ENCODE peak calls at places on chromosomes 5 and 9, in six cellular contexts. J, P, U, B, K and V are unnamed samples.

GRCh38 chr5:177982072-177982727 is 13.8 kb downstream of the PROP1 start:
- DNase-seq in U (peak), P (no peak), J (no peak), B (no peak), K (no peak), V (no peak)

GRCh38 chr5:58127132-58127485 is 332.8 kb downstream of the PLK2 start:
- DNase-seq in U (no peak), K (no peak), J (no peak), B (no peak), P (no peak), V (no peak)

GRCh38 chr5:142409253-142409594 is 84.4 kb upstream of the SPRY4 start:
- DNase-seq in P (no peak), J (no peak), B (no peak), U (no peak), K (no peak), V (no peak)

GRCh38 chr5:75281716-75282465 is 45.2 kb upstream of the ANKRD31 start:
- DNase-seq in K (no peak), U (no peak), J (peak), P (no peak), B (no peak), V (no peak)

GRCh38 chr9:128022886-128023285 is 42.1 kb upstream of the EEIG1 start:
- DNase-seq in J (no peak), P (no peak), U (no peak), K (no peak), B (no peak), V (no peak)

GRCh38 chr5:150214289-150214688 is 24.4 kb downstream of the SLC6A7 start:
- DNase-seq in B (no peak), J (no peak), U (no peak), P (no peak), K (no peak), V (no peak)

GRCh38 chr5:157857821-157858526 is 971 bp downstream of the CLINT1 start:
- DNase-seq in U (no peak), B (peak), K (peak), P (no peak), J (peak), V (peak)

GRCh38 chr5:1374680-1375055 is 29.8 kb upstream of the CLPTM1L start:
- DNase-seq in J (no peak), B (peak), U (no peak), P (no peak), K (peak), V (no peak)

GRCh38 chr9:109441296-109441695 is 56.8 kb downstream of the PTPN3 start:
- DNase-seq in K (no peak), J (no peak), U (peak), P (no peak), B (no peak), V (no peak)

GRCh38 chr9:89996106-89996505 is 391.3 kb downstream of the GADD45G start:
- DNase-seq in K (no peak), B (no peak), P (no peak), U (no peak), J (no peak), V (no peak)

GRCh38 chr9:127918201-127919107 is 1.6 kb upstream of the ST6GALNAC4 start:
- DNase-seq in J (no peak), U (peak), K (peak), B (peak), P (no peak), V (no peak)

GRCh38 chr5:139901971-139902370 is 106.4 kb downstream of the PSD2 start:
- DNase-seq in J (no peak), B (no peak), P (no peak), U (no peak), K (no peak), V (no peak)

GRCh38 chr5:142013734-142014495 is 1.1 kb upstream of the GNPDA1 start:
- DNase-seq in B (peak), K (peak), U (no peak), P (peak), J (no peak), V (no peak)

GRCh38 chr9:6566409-6567139 is 79.0 kb downstream of the GLDC start:
- DNase-seq in B (peak), K (peak), P (peak), J (peak), U (no peak), V (peak)

GRCh38 chr5:59275537-59276276 is 617.8 kb downstream of the PDE4D start:
- DNase-seq in K (peak), B (peak), U (peak), J (peak), P (no peak), V (no peak)

GRCh38 chr5:175847503-175847902 is 23.9 kb upstream of the CPLX2 start:
- DNase-seq in P (no peak), J (no peak), B (peak), K (peak), U (peak), V (no peak)

GRCh38 chr5:140162275-140162674 is 12.7 kb upstream of the CYSTM1 start:
- DNase-seq in P (no peak), J (no peak), K (no peak), U (no peak), B (no peak), V (no peak)

GRCh38 chr9:76369583-76369982 is 24.6 kb downstream of the RFK start:
- DNase-seq in P (no peak), B (peak), K (peak), U (no peak), J (peak), V (no peak)

GRCh38 chr5:159616967-159617366 is 286.7 kb upstream of the IL12B start:
- DNase-seq in B (peak), U (no peak), P (peak), J (peak), K (peak), V (no peak)

GRCh38 chr9:127133739-127134167 is 11.3 kb upstream of the ANGPTL2 start:
- DNase-seq in B (peak), U (no peak), K (peak), P (peak), J (no peak), V (no peak)

GRCh38 chr9:134544388-134545212 is 97.0 kb upstream of the COL5A1 start:
- DNase-seq in U (no peak), K (peak), B (peak), J (no peak), P (peak), V (no peak)

GRCh38 chr5:123344819-123345426 is 78.3 kb downstream of the CEP120 start:
- DNase-seq in P (peak), K (peak), U (peak), J (peak), B (peak), V (no peak)

GRCh38 chr5:375336-375920 is 53.9 kb downstream of the AHRR start:
- DNase-seq in B (no peak), K (no peak), J (no peak), U (peak), P (no peak), V (no peak)

GRCh38 chr9:3931996-3932906 is 367.6 kb downstream of the GLIS3 start:
- DNase-seq in U (no peak), K (peak), J (peak), B (no peak), P (no peak), V (no peak)

GRCh38 chr9:133429641-133430161 is 7.5 kb downstream of the ADAMTS13 start:
- DNase-seq in B (no peak), K (no peak), U (peak), J (no peak), P (no peak), V (no peak)

GRCh38 chr5:125233944-125234343 is 487.5 kb upstream of the ZNF608 start:
- DNase-seq in U (no peak), P (no peak), J (no peak), K (no peak), B (no peak), V (no peak)

GRCh38 chr5:124678992-124679519 is 67.4 kb downstream of the ZNF608 start:
- DNase-seq in K (no peak), P (no peak), U (no peak), J (no peak), B (no peak), V (no peak)

GRCh38 chr9:20622330-20623020 is at the start of gene MLLT3:
- DNase-seq in B (peak), J (peak), U (peak), K (peak), P (peak), V (peak)

GRCh38 chr9:133767625-133768024 is 29.5 kb upstream of the SARDH start:
- DNase-seq in J (no peak), B (no peak), K (no peak), U (no peak), P (no peak), V (no peak)

GRCh38 chr9:128055222-128056040 is 11.7 kb downstream of the NAIF1 start:
- DNase-seq in J (no peak), P (no peak), U (no peak), K (peak), B (peak), V (no peak)

GRCh38 chr9:129619787-129620668 is 873 bp downstream of the C9orf50 start:
- DNase-seq in K (peak), J (no peak), P (no peak), U (no peak), B (no peak), V (no peak)

GRCh38 chr9:35675732-35676392 is 2.1 kb downstream of the CA9 start:
- DNase-seq in P (no peak), J (no peak), U (peak), K (no peak), B (no peak), V (no peak)